ENCODE peak calls at places on chromosomes 11 and 22, in seven cellular contexts. N is gastrocnemius medialis, H is ovary, E is H9, B is left ventricle myocardium inferior, Z is fibroblast of pulmonary artery, W is MCF 10A. R is an unnamed sample.

GRCh38 chr11:60700689-60701508 is 1.5 kb downstream of the MS4A8 start:
- DNase-seq in H (peak), E (peak), Z (peak), B (no peak), N (no peak), W (peak), R (no peak)

GRCh38 chr11:95230054-95231034 is 658 bp downstream of the SESN3 start:
- DNase-seq in Z (peak), N (no peak), B (no peak), E (peak), W (peak), H (peak), R (no peak)

GRCh38 chr22:46237453-46238158 is 12.5 kb downstream of the CDPF1 start:
- DNase-seq in W (no peak), B (peak), H (no peak), N (no peak), Z (no peak), E (no peak), R (no peak)

GRCh38 chr11:130427581-130428211 is 713 bp downstream of the ADAMTS8 start:
- DNase-seq in B (peak), N (no peak), W (no peak), E (peak), H (no peak), Z (no peak), R (no peak)

GRCh38 chr22:20777420-20778177 is 3.7 kb downstream of the SERPIND1 start:
- DNase-seq in H (peak), E (no peak), W (peak), B (no peak), N (no peak), Z (peak), R (no peak)

GRCh38 chr11:119942583-119943338 is 195.2 kb downstream of the TRIM29 start:
- DNase-seq in B (no peak), Z (peak), E (no peak), N (no peak), H (no peak), W (no peak), R (no peak)

GRCh38 chr11:55501014-55501413 is 53.3 kb upstream of the OR4C15 start:
- DNase-seq in N (no peak), W (no peak), Z (no peak), B (no peak), E (no peak), H (no peak), R (no peak)

GRCh38 chr11:14506532-14506931 is 6.9 kb upstream of the COPB1 start:
- DNase-seq in B (no peak), W (no peak), N (no peak), E (no peak), H (no peak), Z (peak), R (no peak)

GRCh38 chr11:17974246-17974645 is 38.6 kb downstream of the SERGEF start:
- DNase-seq in B (no peak), H (no peak), E (no peak), N (no peak), Z (no peak), W (no peak), R (no peak)

GRCh38 chr11:128506999-128507591 is 80.3 kb downstream of the ETS1 start:
- DNase-seq in B (peak), E (no peak), H (peak), W (peak), N (peak), Z (peak), R (peak)

GRCh38 chr11:79506734-79507344 is 66.0 kb upstream of the TENM4 start:
- DNase-seq in H (no peak), Z (no peak), N (no peak), B (no peak), W (no peak), E (no peak), R (no peak)

GRCh38 chr11:10263929-10264328 is 30.1 kb downstream of the SBF2 start:
- DNase-seq in E (no peak), W (no peak), H (no peak), N (no peak), B (no peak), Z (peak), R (no peak)

GRCh38 chr11:64745219-64745522 is 1.2 kb upstream of the RASGRP2 start:
- DNase-seq in Z (no peak), H (no peak), N (peak), E (no peak), B (peak), W (no peak), R (no peak)

GRCh38 chr11:14974723-14975587 is 2.8 kb upstream of the CALCA start:
- DNase-seq in H (no peak), Z (peak), E (peak), B (peak), W (peak), N (peak), R (no peak)

GRCh38 chr11:61890536-61891330 is 612 bp downstream of the FADS3 start:
- DNase-seq in N (peak), B (peak), E (peak), H (peak), W (peak), Z (peak), R (no peak)

GRCh38 chr22:36395922-36396321 is 8.2 kb upstream of the MYH9 start:
- DNase-seq in N (no peak), B (no peak), Z (peak), H (no peak), E (no peak), W (no peak), R (no peak)

GRCh38 chr11:1771700-1772099 is 8.0 kb upstream of the CTSD start:
- DNase-seq in Z (peak), N (peak), H (no peak), W (peak), E (no peak), B (no peak), R (no peak)

GRCh38 chr11:46272816-46273427 is 4.5 kb upstream of the CREB3L1 start:
- DNase-seq in H (peak), B (peak), N (no peak), W (peak), E (no peak), Z (peak), R (no peak)

GRCh38 chr22:33476206-33476605 is 418.0 kb upstream of the SYN3 start:
- DNase-seq in N (no peak), E (no peak), B (no peak), H (no peak), W (no peak), Z (no peak), R (no peak)

GRCh38 chr22:23119492-23120414 is 22.0 kb downstream of the RSPH14 start:
- DNase-seq in N (no peak), E (no peak), Z (no peak), H (no peak), B (no peak), W (no peak), R (no peak)

GRCh38 chr22:25566812-25567211 is 2.3 kb downstream of the GRK3 start:
- DNase-seq in W (no peak), Z (no peak), H (no peak), B (no peak), E (no peak), N (no peak), R (no peak)

GRCh38 chr11:30873924-30874323 is 287.8 kb upstream of the MPPED2 start:
- DNase-seq in B (no peak), H (no peak), Z (no peak), N (no peak), W (no peak), E (no peak), R (no peak)

GRCh38 chr11:830295-831131 is 2.2 kb upstream of the CD151 start:
- DNase-seq in Z (peak), H (peak), B (peak), W (no peak), N (peak), E (peak), R (no peak)

GRCh38 chr11:69008774-69009440 is 4.1 kb downstream of the MRGPRF start:
- DNase-seq in H (peak), W (peak), E (peak), Z (peak), N (peak), B (peak), R (peak)

GRCh38 chr11:65777241-65777640 is 3.5 kb downstream of the AP5B1 start:
- DNase-seq in B (no peak), H (no peak), E (no peak), Z (no peak), N (no peak), W (no peak), R (peak)

GRCh38 chr11:111840143-111840542 is 31.2 kb downstream of the ALG9 start:
- DNase-seq in H (no peak), N (no peak), B (no peak), E (no peak), Z (peak), W (no peak), R (no peak)

GRCh38 chr11:44028816-44029506 is 18.8 kb upstream of the ACCSL start:
- DNase-seq in Z (no peak), B (no peak), N (no peak), E (no peak), H (no peak), W (no peak), R (peak)

GRCh38 chr11:72238040-72238450 is 5.9 kb downstream of the PHOX2A start:
- DNase-seq in W (peak), E (peak), B (no peak), N (peak), H (peak), Z (peak), R (no peak)
- TF ChIP-seq CTCF in W (peak), E (peak), B (peak), N (peak), H (peak), Z (peak), R (peak)

DNA sequence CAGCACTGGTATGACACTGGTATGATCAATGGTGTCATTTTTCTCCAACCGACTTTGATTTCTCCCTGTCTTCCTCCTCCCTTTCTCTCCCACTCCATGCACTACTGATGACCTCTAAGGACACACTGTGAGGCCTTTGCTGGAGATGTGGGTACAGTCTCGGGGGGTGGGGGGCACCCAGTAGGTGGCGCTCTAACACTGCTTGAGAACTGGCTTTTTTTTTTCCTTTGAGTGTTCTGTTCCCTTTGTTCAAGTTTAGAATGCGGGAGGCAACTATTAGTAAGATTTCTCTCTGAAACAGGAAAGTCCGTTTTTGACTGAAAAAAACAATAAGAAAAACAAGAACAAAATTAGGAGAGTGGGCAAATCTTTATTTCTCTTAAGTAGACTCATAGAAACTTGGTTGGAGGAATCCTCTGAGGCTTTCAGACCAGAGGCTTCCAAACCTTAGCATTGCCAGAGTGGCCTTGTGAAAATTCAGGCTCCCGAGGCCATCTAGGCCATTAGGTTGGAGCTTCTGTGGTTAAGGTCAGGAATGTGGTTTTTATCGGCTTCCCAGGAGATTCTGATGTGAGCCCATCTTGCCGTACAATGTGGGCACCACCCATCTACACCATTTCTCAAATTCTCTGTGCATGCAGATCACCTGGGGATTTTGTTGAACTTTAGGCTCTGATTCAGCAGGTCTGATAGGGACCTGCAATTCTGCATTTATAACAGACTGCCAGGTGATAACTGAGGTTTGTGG is 43.2 kb downstream of the PANX1 start:
- DNase-seq in N (no peak), B (no peak), W (peak), H (no peak), E (peak), Z (peak), R (no peak)
- TF ChIP-seq CTCF in N (no peak), B (peak), W (peak), H (no peak), E (peak), Z (peak), R (peak)

DNA sequence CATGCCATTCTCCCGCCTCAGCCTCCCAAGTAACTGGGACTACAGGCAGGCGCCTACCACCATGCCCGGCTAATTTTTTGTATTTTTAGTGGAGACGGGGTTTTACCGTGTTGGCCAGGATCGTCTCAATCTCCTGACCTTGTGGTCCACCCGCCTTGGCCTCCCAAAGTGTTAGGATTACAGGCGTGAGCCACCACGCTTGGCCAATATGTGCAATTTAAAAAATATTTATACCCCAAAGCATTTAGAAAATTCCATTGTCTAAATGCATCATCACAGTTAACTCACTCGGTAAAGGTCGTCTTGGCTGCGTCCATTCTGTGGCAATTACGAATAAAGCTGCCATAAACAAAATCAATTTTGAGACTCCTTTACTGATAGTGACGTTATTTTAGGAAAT is 36.2 kb downstream of the EP300 start:
- DNase-seq in Z (no peak), W (no peak), H (no peak), B (no peak), E (no peak), N (no peak), R (no peak)
- TF ChIP-seq CTCF in Z (no peak), W (no peak), H (no peak), B (no peak), E (no peak), N (no peak), R (no peak)

GRCh38 chr11:75142714-75143419 is 8.0 kb upstream of the SLCO2B1 start:
- DNase-seq in W (peak), Z (peak), H (peak), N (peak), B (peak), E (peak), R (no peak)

GRCh38 chr11:75143420-75143731 is 7.5 kb upstream of the SLCO2B1 start:
- DNase-seq in B (no peak), E (no peak), Z (no peak), H (no peak), W (no peak), N (no peak), R (no peak)

GRCh38 chr11:75145972-75146519 is 4.9 kb upstream of the SLCO2B1 start:
- DNase-seq in B (no peak), H (no peak), Z (no peak), N (no peak), W (no peak), E (no peak), R (no peak)

GRCh38 chr11:75145196-75145971 is 5.5 kb upstream of the SLCO2B1 start:
- DNase-seq in E (no peak), H (no peak), W (no peak), N (no peak), B (no peak), Z (no peak), R (no peak)

DNA sequence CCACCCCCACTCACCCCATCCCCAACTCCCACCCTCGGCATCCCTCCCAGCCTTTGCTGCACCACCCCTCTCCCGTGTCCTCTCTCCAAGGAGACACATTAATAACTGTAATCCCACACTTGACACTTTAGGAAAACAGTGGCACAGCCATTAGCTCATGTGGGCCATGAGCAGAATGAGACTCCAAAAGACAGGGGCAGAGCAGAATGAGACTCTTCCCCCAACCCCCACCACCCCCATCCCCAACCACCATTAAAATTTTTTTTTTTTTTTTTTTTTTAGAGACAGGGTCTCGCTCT is 6.2 kb upstream of the SLCO2B1 start:
- DNase-seq in E (no peak), W (no peak), N (no peak), B (no peak), H (no peak), Z (no peak), R (no peak)
- TF ChIP-seq CTCF in E (peak), W (no peak), N (no peak), B (no peak), H (peak), Z (no peak), R (no peak)